ENCODE peak calls at places on chromosome 16, in four cellular contexts. G, O, R and M are unnamed samples.

GRCh38 chr16:3665508-3665907 is 11.0 kb downstream of the DNASE1 start:
- DNase-seq in G (no peak), O (no peak), R (no peak), M (no peak)

GRCh38 chr16:56191807-56192643 is 736 bp downstream of the GNAO1 start:
- DNase-seq in O (no peak), G (no peak), R (no peak), M (no peak)

GRCh38 chr16:12405083-12405482 is 398.6 kb downstream of the CPPED1 start:
- DNase-seq in G (no peak), R (no peak), O (no peak), M (no peak)

GRCh38 chr16:14462811-14463210 is 167.2 kb downstream of the PARN start:
- DNase-seq in G (no peak), R (no peak), O (no peak), M (no peak)

GRCh38 chr16:57469917-57470470 is 7.5 kb downstream of the POLR2C start:
- DNase-seq in R (no peak), O (no peak), G (no peak), M (no peak)

GRCh38 chr16:29745126-29745852 is 501 bp downstream of the C16orf54 start:
- DNase-seq in R (no peak), G (no peak), O (no peak), M (no peak)

GRCh38 chr16:47995354-47995753 is 160.4 kb downstream of the ABCC12 start:
- DNase-seq in O (no peak), R (no peak), G (no peak), M (no peak)

GRCh38 chr16:23952128-23953041 is 116.6 kb downstream of the PRKCB start:
- DNase-seq in O (no peak), R (peak), G (no peak), M (no peak)

DNA sequence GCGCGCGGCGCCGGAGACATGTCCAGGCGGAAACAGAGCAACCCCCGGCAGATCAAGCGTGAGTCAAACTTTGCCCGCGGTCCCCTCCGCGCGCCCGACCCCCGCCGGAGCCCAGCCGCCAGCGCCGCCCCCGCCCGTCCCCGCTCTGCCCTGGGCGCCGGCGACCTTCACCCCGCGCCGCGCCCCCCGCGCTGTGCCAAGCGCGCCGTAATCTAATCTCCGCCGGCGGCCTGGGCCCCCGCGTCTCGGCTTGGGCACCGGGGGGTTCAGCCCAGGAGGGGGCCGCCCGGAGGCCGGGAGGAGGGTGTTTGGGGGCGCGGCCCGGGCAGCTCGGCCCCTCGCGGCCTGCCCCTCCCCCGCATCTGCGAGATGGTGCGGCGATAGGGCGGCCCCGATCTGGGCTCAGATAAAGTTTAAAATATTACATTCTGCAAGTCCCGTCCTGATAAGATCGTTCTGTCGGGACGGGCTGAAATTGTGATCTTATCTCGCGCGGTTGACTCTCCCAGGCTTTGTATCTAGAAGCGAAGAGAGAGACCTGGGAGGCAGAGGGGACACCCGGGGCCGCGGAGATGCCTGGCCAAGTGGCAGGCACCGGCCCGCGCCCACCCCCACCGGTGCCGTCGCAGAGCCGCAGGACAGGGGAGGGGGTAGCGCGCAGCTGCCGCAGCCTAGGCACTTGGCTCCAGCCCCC is 688 bp downstream of the ZFPM1 start:
- DNase-seq in R (peak), O (no peak), G (no peak), M (no peak)
- TF ChIP-seq TCF7L2 in R (no peak), O (no peak), G (no peak), M (no peak)

DNA sequence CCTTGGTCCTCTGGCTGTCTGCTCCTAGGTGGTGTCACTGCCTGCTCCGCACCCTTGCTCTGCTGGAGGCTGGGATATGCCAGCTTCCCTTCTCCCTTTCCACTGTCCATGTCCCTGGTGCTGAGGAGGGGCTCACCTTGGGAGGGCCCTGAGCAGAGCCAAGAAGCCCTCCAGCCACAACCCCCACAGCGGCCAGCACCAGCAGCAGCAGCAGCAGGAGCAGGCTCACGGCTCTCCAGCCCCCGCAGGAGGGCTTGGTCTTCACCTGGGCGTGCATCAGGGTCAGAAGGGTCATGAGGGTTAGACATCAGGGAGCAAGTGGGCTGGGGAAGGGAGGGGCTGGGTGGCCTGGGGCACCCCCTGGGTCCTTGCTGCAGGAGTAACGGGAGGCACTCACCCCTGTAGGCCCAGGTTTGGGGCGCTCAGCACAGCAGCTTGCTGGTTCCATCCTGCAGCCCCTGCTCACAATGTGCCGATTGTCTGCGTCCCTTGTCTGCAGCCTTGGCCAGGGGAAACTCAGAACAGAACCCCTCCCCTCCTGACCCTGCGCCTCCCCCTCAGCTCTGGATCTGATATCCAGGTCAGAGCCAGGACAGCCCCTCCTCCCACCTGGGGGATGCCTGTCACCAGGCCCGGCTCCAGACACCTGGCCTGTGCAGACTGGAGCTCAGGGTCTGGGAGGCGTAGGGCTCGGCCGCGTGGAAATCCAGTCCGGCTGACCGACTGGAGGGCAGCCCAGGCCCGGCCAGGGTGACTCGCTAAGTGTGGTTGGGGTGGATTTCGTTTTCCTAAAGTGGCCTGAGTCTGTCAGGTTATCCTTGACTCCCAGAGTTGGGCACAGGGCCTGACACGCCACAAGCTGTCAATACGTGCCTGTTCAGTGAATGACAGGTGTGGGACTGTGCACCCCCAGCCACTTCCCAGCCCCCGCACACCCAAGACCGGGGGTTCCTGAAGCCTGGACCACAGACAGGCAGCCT is at the start of gene BRICD5:
- DNase-seq in O (no peak), G (peak), R (no peak), M (no peak)
- TF ChIP-seq TCF7L2 in O (no peak), G (no peak), R (no peak), M (no peak)

GRCh38 chr16:73365010-73365409 is 317.1 kb upstream of the ZFHX3 start:
- DNase-seq in O (no peak), R (no peak), G (no peak), M (no peak)
- TF ChIP-seq TCF7L2 in O (no peak), R (no peak), G (no peak), M (no peak)

GRCh38 chr16:49354991-49355390 is 18.6 kb upstream of the C16orf78 start:
- DNase-seq in G (no peak), R (no peak), O (no peak), M (no peak)
- TF ChIP-seq TCF7L2 in G (no peak), R (no peak), O (no peak), M (no peak)

GRCh38 chr16:67667434-67667816 is 811 bp downstream of the C16orf86 start:
- DNase-seq in O (no peak), R (no peak), G (no peak), M (no peak)

GRCh38 chr16:67664871-67665270 is 1.7 kb downstream of the ENKD1 start:
- DNase-seq in R (no peak), G (no peak), O (no peak), M (no peak)

GRCh38 chr16:67665598-67665997 is 952 bp downstream of the ENKD1 start:
- DNase-seq in O (no peak), G (no peak), R (no peak), M (no peak)

GRCh38 chr16:67666538-67667433 is at the start of the genes C16orf86 and ENKD1:
- DNase-seq in O (no peak), R (peak), G (peak), M (peak)

GRCh38 chr16:67666032-67666537 is 465 bp downstream of the ENKD1 start:
- DNase-seq in R (peak), G (peak), O (no peak), M (no peak)
- TF ChIP-seq TCF7L2 in R (no peak), G (no peak), O (no peak), M (no peak)

DNA sequence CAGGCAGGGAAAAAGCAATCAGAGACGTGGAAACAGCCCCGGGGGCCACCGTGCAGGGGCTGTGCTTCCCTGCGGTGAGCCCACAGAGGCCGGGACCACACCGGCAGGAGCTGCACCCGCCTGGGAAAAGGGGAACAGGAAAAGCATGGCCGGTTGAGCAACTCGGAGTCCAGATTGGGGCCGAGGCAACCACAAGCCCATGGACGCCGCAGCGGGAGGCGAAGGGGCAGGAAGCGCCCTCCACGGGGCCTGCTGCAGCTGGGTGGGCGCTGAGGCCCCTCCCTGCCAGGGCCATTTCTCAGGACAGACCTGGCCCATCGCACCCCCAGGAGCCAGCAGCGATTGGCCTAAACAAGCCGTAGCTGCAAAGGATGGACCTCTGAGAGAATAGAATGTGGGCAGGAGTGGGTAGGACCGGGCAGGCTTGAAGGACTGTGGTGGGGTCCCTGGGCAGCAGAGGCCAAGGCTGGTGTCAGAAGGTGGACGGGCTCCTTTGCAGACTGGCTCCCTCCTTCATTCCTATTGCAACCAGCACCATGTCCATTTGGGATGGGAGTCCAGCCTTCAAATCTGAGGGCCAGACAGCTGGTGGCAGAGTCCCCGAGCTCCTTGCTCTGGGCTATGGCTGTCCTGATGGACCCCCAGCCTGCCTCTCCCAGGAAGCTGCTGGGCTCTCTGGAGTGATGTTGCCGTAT is 30.4 kb downstream of the COX4I1 start:
- DNase-seq in G (no peak), O (no peak), R (no peak), M (no peak)
- TF ChIP-seq TCF7L2 in G (no peak), O (no peak), R (no peak), M (no peak)